ENCODE peak calls at places on chromosomes 3 and 15, in seven cellular contexts. I, D, F, O, X, Q and K are unnamed samples.

GRCh38 chr3:147405552-147406254 is 640 bp downstream of the ZIC4 start:
- DNase-seq in I (peak), D (no peak), F (no peak), O (no peak), X (no peak), Q (no peak), K (peak)

GRCh38 chr15:42584031-42584765 is 8.8 kb downstream of the STARD9 start:
- DNase-seq in I (no peak), D (no peak), F (no peak), O (no peak), X (no peak), Q (peak), K (no peak)

GRCh38 chr3:49157289-49157688 is 8.8 kb downstream of the CCDC71 start:
- DNase-seq in I (no peak), D (peak), F (no peak), O (no peak), X (no peak), Q (no peak), K (no peak)

GRCh38 chr3:196179380-196180308 is 31.6 kb downstream of the ZDHHC19 start:
- DNase-seq in I (no peak), D (peak), F (no peak), O (peak), X (no peak), Q (peak), K (peak)

GRCh38 chr3:10964537-10965167 is 27.9 kb upstream of the SLC6A1 start:
- DNase-seq in I (no peak), D (peak), F (no peak), O (no peak), X (no peak), Q (no peak), K (no peak)

GRCh38 chr15:56074866-56075265 is 81.5 kb upstream of the NEDD4 start:
- DNase-seq in I (no peak), D (no peak), F (no peak), O (no peak), X (no peak), Q (no peak), K (no peak)

GRCh38 chr3:28334552-28334951 is 14.0 kb upstream of the ZCWPW2 start:
- DNase-seq in I (no peak), D (no peak), F (no peak), O (peak), X (no peak), Q (no peak), K (no peak)

GRCh38 chr3:9202546-9202945 is 46.9 kb downstream of the SRGAP3 start:
- DNase-seq in I (no peak), D (no peak), F (no peak), O (no peak), X (no peak), Q (no peak), K (no peak)

GRCh38 chr3:11661827-11662226 is 18.1 kb upstream of the VGLL4 start:
- DNase-seq in I (no peak), D (peak), F (no peak), O (peak), X (no peak), Q (peak), K (no peak)

GRCh38 chr3:194124221-194124620 is 11.7 kb upstream of the HES1 start:
- DNase-seq in I (no peak), D (no peak), F (no peak), O (no peak), X (no peak), Q (no peak), K (no peak)

GRCh38 chr15:101773496-101774100 is 29.7 kb upstream of the OR4F6 start:
- DNase-seq in I (no peak), D (peak), F (no peak), O (no peak), X (no peak), Q (no peak), K (no peak)

DNA sequence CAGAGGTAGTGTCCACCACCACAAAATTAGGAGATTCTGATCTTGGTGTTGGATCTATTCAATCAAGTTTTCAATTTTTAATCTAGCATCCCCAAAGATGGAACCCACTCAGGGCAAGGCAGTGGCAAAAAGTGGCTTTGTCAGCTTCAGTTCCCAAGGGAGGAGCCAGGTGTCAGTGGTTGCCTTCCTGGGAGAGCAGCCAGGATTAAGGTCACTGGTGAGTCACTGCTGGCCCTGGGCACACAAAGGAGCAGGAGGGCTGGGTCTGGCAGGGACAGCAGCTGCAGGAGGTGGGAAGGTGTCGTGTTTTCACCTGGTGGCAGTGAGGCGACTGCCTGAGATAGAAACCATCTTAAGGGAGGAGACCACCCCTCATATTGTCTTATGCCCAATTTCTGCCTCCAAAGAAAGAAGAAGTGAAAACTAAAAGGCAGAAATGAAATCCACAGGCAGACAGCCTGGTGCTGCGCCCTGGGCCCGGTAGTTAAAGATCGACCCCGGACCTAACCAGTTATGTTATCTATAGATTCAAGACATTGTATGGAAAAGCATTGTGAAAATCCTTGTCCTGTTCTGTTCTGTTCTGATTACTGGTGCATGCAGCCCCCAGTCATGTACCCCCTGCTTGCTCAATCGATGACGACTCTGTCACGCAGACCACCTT is 5.9 kb upstream of the KLHL25 start:
- DNase-seq in I (no peak), D (peak), F (peak), O (peak), X (no peak), Q (peak), K (no peak)
- TF ChIP-seq CTCF in I (peak), D (peak), F (peak), O (no peak), X (no peak), Q (no peak), K (no peak)

GRCh38 chr15:40803688-40804087 is 3.2 kb upstream of the ZFYVE19 start:
- DNase-seq in I (no peak), D (no peak), F (no peak), O (no peak), X (no peak), Q (no peak), K (no peak)

GRCh38 chr15:40806672-40807027 is 239 bp upstream of the ZFYVE19 start:
- DNase-seq in I (no peak), D (no peak), F (no peak), O (no peak), X (no peak), Q (no peak), K (no peak)

GRCh38 chr15:40807888-40808194 is 568 bp upstream of the DNAJC17 start:
- DNase-seq in I (no peak), D (no peak), F (no peak), O (no peak), X (no peak), Q (no peak), K (no peak)

GRCh38 chr15:40807028-40807887 is at the start of the genes DNAJC17 and ZFYVE19:
- DNase-seq in I (peak), D (peak), F (peak), O (peak), X (peak), Q (peak), K (peak)

GRCh38 chr15:40803076-40803475 is 3.8 kb upstream of the ZFYVE19 start:
- DNase-seq in I (no peak), D (no peak), F (no peak), O (no peak), X (no peak), Q (no peak), K (no peak)
- TF ChIP-seq CTCF in I (no peak), D (no peak), F (no peak), O (no peak), X (no peak), Q (no peak), K (no peak)

GRCh38 chr3:140089403-140090072 is 154.6 kb downstream of the CLSTN2 start:
- DNase-seq in I (no peak), D (no peak), F (no peak), O (no peak), X (no peak), Q (no peak), K (no peak)
- TF ChIP-seq CTCF in I (no peak), D (no peak), F (no peak), O (no peak), X (no peak), Q (no peak), K (no peak)

DNA sequence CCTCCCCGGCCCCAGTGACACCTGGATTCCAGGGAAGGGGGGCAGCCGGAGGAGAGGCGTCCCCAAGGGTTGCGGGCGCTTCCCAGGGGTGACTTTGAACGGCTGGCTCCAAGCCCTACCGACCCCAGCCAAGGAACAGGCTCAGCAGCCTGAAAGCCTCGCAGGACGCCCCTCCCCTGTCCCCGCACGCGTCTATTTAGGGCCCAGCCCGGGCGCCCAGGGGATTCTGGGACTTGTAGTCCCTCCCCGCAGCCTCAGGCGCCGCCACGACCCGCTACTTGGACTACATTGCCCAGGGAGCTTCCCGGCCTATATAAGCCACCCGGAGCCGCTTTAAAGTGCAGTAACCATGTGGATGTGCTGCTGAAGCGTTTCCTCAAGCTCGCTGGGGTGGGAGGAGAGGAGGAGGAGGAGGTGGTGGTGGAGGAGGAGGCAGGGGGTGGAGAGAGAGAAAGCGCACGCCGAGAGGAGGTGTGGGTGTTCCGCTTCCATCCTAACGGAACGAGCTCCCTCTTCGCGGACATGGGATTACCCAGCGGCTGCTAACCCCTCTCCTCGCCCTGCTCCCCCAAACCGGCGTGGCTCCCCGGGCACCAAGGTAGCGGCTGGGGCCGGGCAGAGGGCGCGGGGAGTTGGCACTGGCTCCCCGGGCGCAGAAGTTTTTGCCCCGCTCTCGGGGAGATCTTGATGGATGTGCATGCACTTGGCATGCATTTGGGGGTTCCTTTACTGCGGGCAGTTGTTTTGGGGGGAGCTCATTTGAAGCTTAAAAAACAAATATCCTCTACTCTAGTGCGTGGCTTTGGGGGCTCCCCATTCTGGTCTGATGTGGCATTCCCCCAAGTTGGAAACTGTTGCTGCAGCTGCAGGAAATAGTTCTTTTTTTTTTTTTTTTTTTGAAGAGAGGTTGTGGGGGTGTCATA is at the start of gene ITPR1:
- DNase-seq in I (peak), D (peak), F (peak), O (peak), X (peak), Q (peak), K (peak)
- TF ChIP-seq CTCF in I (no peak), D (no peak), F (no peak), O (no peak), X (no peak), Q (no peak), K (peak)

GRCh38 chr3:162489853-162490252 is 993.2 kb downstream of the OTOL1 start:
- DNase-seq in I (no peak), D (no peak), F (no peak), O (no peak), X (no peak), Q (peak), K (no peak)
- TF ChIP-seq CTCF in I (no peak), D (no peak), F (peak), O (no peak), X (no peak), Q (peak), K (peak)

GRCh38 chr3:39724233-39724846 is 85.1 kb upstream of the MYRIP start:
- DNase-seq in I (no peak), D (no peak), F (no peak), O (no peak), X (no peak), Q (no peak), K (no peak)
- TF ChIP-seq CTCF in I (no peak), D (peak), F (peak), O (peak), X (no peak), Q (no peak), K (peak)

DNA sequence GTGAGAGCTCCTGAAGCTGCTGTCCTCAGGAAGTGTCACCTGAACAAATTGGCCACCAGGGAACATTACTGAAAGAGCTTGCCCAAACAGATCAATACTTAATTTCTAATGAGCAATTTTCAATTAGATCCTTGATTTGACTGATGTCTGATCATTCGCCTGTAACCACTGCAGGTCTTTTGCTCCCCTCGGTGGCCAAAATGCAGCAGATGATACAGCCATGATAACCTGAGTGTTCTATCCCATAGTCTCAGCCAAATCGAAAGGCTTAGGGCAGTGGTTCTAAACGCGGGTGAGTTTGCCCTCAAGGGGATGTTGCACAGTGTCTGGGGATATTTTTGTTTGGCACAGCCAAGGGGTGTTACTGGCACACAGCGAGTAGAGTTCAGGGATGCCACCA is 57.7 kb upstream of the MEX3B start:
- DNase-seq in I (no peak), D (no peak), F (no peak), O (no peak), X (no peak), Q (no peak), K (no peak)
- TF ChIP-seq CTCF in I (no peak), D (no peak), F (peak), O (peak), X (peak), Q (peak), K (peak)